ENCODE peak calls at places on chromosomes 1 and 21, in eight cellular contexts. J, X, D, M, A, W, Z and S are unnamed samples.

GRCh38 chr1:166169182-166169581 is 2.4 kb upstream of the FAM78B start:
- DNase-seq in J (no peak), X (no peak), D (no peak), M (no peak), A (no peak), W (no peak), Z (no peak), S (no peak)

GRCh38 chr1:42335809-42336518 is 929 bp upstream of the FOXJ3 start:
- DNase-seq in J (no peak), X (no peak), D (no peak), M (peak; percentile 61), A (no peak), W (no peak), Z (no peak), S (no peak)

GRCh38 chr1:243730499-243731150 is 119.4 kb downstream of the AKT3 start:
- DNase-seq in J (no peak), X (no peak), D (peak; percentile 67), M (peak; percentile 25), A (peak; percentile 10), W (no peak), Z (no peak), S (no peak)

GRCh38 chr1:115239148-115239820 is 98.8 kb downstream of the NGF start:
- DNase-seq in J (no peak), X (no peak), D (no peak), M (no peak), A (no peak), W (no peak), Z (no peak), S (no peak)

GRCh38 chr21:36511484-36512227 is 31.7 kb upstream of the CLDN14 start:
- DNase-seq in J (no peak), X (no peak), D (no peak), M (no peak), A (no peak), W (no peak), Z (no peak), S (no peak)

GRCh38 chr1:60899464-60899863 is 182.9 kb upstream of the NFIA start:
- DNase-seq in J (no peak), X (no peak), D (no peak), M (no peak), A (no peak), W (no peak), Z (no peak), S (no peak)

GRCh38 chr1:43550598-43551246 is 20.0 kb downstream of the PTPRF start:
- DNase-seq in J (no peak), X (no peak), D (no peak), M (no peak), A (no peak), W (peak; percentile 64), Z (no peak), S (no peak)

GRCh38 chr21:35316456-35316855 is 267.4 kb upstream of the RUNX1 start:
- DNase-seq in J (no peak), X (no peak), D (no peak), M (no peak), A (no peak), W (no peak), Z (peak; percentile 47), S (peak; percentile 52)

GRCh38 chr1:175857756-175858155 is 114.4 kb upstream of the TNR start:
- DNase-seq in J (no peak), X (no peak), D (no peak), M (no peak), A (no peak), W (no peak), Z (no peak), S (no peak)

GRCh38 chr1:154824356-154825069 is 45.6 kb downstream of the KCNN3 start:
- DNase-seq in J (no peak), X (no peak), D (no peak), M (no peak), A (no peak), W (no peak), Z (no peak), S (no peak)

GRCh38 chr1:208228550-208228949 is 15.6 kb downstream of the PLXNA2 start:
- DNase-seq in J (no peak), X (no peak), D (no peak), M (no peak), A (no peak), W (no peak), Z (no peak), S (no peak)

GRCh38 chr1:160711528-160712311 is at the start of gene CD48:
- DNase-seq in J (no peak), X (no peak), D (no peak), M (no peak), A (no peak), W (no peak), Z (no peak), S (no peak)

GRCh38 chr1:235369802-235370201 is 2.6 kb downstream of the TBCE start:
- DNase-seq in J (no peak), X (no peak), D (no peak), M (no peak), A (no peak), W (no peak), Z (no peak), S (no peak)

GRCh38 chr1:241610056-241610815 is 29.9 kb downstream of the CHML start:
- DNase-seq in J (peak; percentile 35), X (no peak), D (no peak), M (peak; percentile 33), A (peak; percentile 57), W (peak; percentile 58), Z (no peak), S (no peak)

GRCh38 chr1:39639333-39640130 is at the start of gene HEYL:
- DNase-seq in J (peak; percentile 85), X (no peak), D (peak; percentile 82), M (peak; percentile 69), A (no peak), W (peak; percentile 96), Z (no peak), S (no peak)

GRCh38 chr1:116166011-116166571 is 54.9 kb downstream of the MAB21L3 start:
- DNase-seq in J (no peak), X (no peak), D (no peak), M (no peak), A (no peak), W (no peak), Z (peak; percentile 85), S (no peak)

GRCh38 chr21:27426196-27426595 is 459.3 kb upstream of the ADAMTS5 start:
- DNase-seq in J (no peak), X (no peak), D (no peak), M (no peak), A (no peak), W (no peak), Z (no peak), S (no peak)

GRCh38 chr1:151508721-151509292 is 2.4 kb upstream of the CGN start:
- DNase-seq in J (peak; percentile 72), X (no peak), D (no peak), M (peak; percentile 58), A (no peak), W (peak; percentile 41), Z (no peak), S (no peak)

GRCh38 chr1:162530318-162530984 is 31.1 kb upstream of the UAP1 start:
- DNase-seq in J (peak; percentile 53), X (no peak), D (no peak), M (no peak), A (no peak), W (no peak), Z (no peak), S (no peak)

DNA sequence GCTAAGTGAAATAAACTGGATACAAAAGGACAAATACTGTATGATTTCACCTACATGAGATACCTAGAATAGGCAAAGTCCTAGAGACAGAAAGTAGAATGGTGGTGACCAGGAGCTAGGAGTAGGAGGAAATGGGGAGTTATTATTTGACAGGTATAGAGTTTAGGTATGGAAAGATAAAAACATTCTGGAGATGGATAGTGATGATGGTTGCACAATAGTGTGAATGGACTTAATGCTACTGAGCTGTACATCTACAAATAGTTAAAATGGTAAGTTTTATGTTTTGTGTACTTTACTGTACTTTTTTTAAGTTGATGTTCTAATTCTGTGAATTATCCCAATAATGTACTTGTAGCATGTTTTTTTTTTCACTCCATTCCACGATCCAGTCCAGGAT is 59.5 kb upstream of the RALGPS2 start:
- DNase-seq in J (no peak), X (no peak), D (no peak), M (no peak), A (no peak), W (no peak), Z (no peak), S (no peak)
- TF ChIP-seq POLR2AphosphoS5 in J (no peak), X (no peak), D (no peak), M (no peak), A (no peak), W (no peak), Z (no peak), S (no peak)

DNA sequence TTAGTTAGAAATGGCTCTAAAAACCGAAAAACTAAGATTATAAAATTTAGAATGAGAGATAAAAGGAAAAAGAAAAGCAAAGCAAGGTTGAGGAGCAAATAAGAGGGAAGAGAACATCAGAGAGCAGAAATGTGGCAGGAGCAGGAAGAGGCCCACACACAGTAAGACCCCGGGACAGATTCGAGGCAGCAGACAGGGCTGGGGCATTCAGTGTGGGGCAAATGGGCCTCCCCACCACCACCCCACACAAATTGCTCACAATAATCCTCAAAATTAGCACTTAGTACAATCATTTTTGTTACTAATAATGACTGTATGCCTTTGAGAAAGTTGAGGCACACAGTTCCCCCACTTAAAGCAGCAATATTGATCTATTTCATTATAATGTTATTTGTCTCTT is 17.1 kb upstream of the SLC44A3 start:
- DNase-seq in J (no peak), X (no peak), D (no peak), M (no peak), A (no peak), W (no peak), Z (no peak), S (no peak)
- H3K27ac ChIP-seq in J (peak overlapping the region; percentile 71), X (peak overlapping the region; percentile 96), D (peak overlapping the region; percentile 74), M (peak overlapping the region; percentile 84), A (peak overlapping the region; percentile 59), W (no peak overlapping the region), Z (peak overlapping the region; percentile 77), S (peak overlapping the region; percentile 81)

GRCh38 chr21:44593598-44594405 is 1.5 kb upstream of the KRTAP10-6 start:
- DNase-seq in J (no peak), X (no peak), D (no peak), M (no peak), A (no peak), W (peak; percentile 68), Z (peak; percentile 87), S (peak; percentile 64)
- H3K9me3 ChIP-seq in J (no peaks in the 10 kb centered on the region), X (no peaks in the 10 kb centered on the region), D (no peaks in the 10 kb centered on the region), M (peaks cover 2% of the 10 kb centered on the region), A (no peaks in the 10 kb centered on the region), W (no peaks in the 10 kb centered on the region), Z (peaks cover 2% of the 10 kb centered on the region), S (no peaks in the 10 kb centered on the region)

GRCh38 chr1:7258622-7259135 is 473.4 kb downstream of the CAMTA1 start:
- DNase-seq in J (no peak), X (no peak), D (no peak), M (no peak), A (no peak), W (no peak), Z (peak; percentile 53), S (peak; percentile 67)

GRCh38 chr1:7255303-7256058 is 470.2 kb downstream of the CAMTA1 start:
- DNase-seq in J (no peak), X (no peak), D (no peak), M (no peak), A (peak; percentile 1), W (no peak), Z (peak; percentile 77), S (no peak)

GRCh38 chr1:7256526-7256925 is 471.3 kb downstream of the CAMTA1 start:
- DNase-seq in J (no peak), X (no peak), D (no peak), M (no peak), A (no peak), W (no peak), Z (peak; percentile 75), S (no peak)

GRCh38 chr1:7259955-7260354 is 474.7 kb downstream of the CAMTA1 start:
- DNase-seq in J (no peak), X (no peak), D (no peak), M (no peak), A (no peak), W (no peak), Z (peak; percentile 64), S (no peak)

GRCh38 chr1:7257225-7257624 is 472.0 kb downstream of the CAMTA1 start:
- DNase-seq in J (no peak), X (no peak), D (no peak), M (no peak), A (no peak), W (no peak), Z (peak; percentile 87), S (peak; percentile 37)
- TF ChIP-seq POLR2AphosphoS5 in J (no peak), X (no peak), D (no peak), M (no peak), A (no peak), W (no peak), Z (no peak), S (no peak)